ENCODE peak calls at places on chromosomes 5 and 9, in five cellular contexts. D is keratinocyte, V is IMR-90, R is neural progenitor cell, B is mammary epithelial cell. M is an unnamed sample.

GRCh38 chr9:124258765-124259272 is 1.1 kb downstream of the NEK6 start:
- DNase-seq in R (peak; percentile 61), B (peak; percentile 33), V (no peak), D (no peak), M (peak; percentile 52)

GRCh38 chr5:79070002-79070567 is 518 bp downstream of the BHMT2 start:
- DNase-seq in D (no peak), R (no peak), B (no peak), V (peak; percentile 26), M (peak; percentile 59)

GRCh38 chr9:106467113-106467846 is 395.7 kb upstream of the ZNF462 start:
- DNase-seq in B (no peak), V (no peak), D (no peak), R (peak; percentile 45), M (no peak)

GRCh38 chr9:6433405-6433804 is 20.4 kb downstream of the UHRF2 start:
- DNase-seq in R (no peak), V (peak; percentile 76), D (peak; percentile 28), B (peak; percentile 56), M (peak; percentile 72)

GRCh38 chr9:133967024-133967741 is 24.9 kb downstream of the VAV2 start:
- DNase-seq in B (peak; percentile 73), R (no peak), D (no peak), V (no peak), M (no peak)

GRCh38 chr9:117763314-117763713 is 59.1 kb downstream of the TLR4 start:
- DNase-seq in V (no peak), B (peak; percentile 63), D (no peak), R (no peak), M (peak; percentile 63)

GRCh38 chr5:80959768-80960442 is at the start of gene RASGRF2:
- DNase-seq in B (no peak), V (peak; percentile 44), D (no peak), R (peak; percentile 88), M (peak; percentile 43)

GRCh38 chr9:90641868-90642558 is 611 bp downstream of the DIRAS2 start:
- DNase-seq in R (peak; percentile 43), D (no peak), V (no peak), B (no peak), M (peak; percentile 1)

GRCh38 chr5:139759219-139759721 is 36.3 kb upstream of the PSD2 start:
- DNase-seq in B (no peak), V (no peak), R (no peak), D (no peak), M (no peak)

GRCh38 chr5:101271416-101271815 is 368.3 kb upstream of the ST8SIA4 start:
- DNase-seq in R (no peak), D (no peak), V (no peak), B (no peak), M (no peak)

GRCh38 chr9:14652729-14653377 is 40.4 kb downstream of the ZDHHC21 start:
- DNase-seq in R (peak; percentile 43), B (peak; percentile 3), V (peak; percentile 24), D (no peak), M (peak; percentile 27)

GRCh38 chr5:82446765-82447164 is 168.6 kb upstream of the RPS23 start:
- DNase-seq in B (no peak), V (no peak), D (no peak), R (no peak), M (no peak)

GRCh38 chr5:96079962-96080361 is 118.3 kb upstream of the ELL2 start:
- DNase-seq in V (no peak), B (no peak), D (no peak), R (no peak), M (no peak)

GRCh38 chr9:4750021-4750673 is 9.1 kb upstream of the AK3 start:
- DNase-seq in D (no peak), R (peak; percentile 55), B (peak; percentile 29), V (peak; percentile 61), M (peak; percentile 63)

GRCh38 chr5:109649371-109649770 is 40.4 kb upstream of the MAN2A1 start:
- DNase-seq in V (no peak), D (no peak), B (no peak), R (peak; percentile 19), M (no peak)

GRCh38 chr5:149358294-149358651 is 427 bp downstream of the PCYOX1L start:
- DNase-seq in R (no peak), V (no peak), B (no peak), D (no peak), M (peak; percentile 46)

GRCh38 chr9:132849168-132849831 is 28.8 kb downstream of the AK8 start:
- DNase-seq in B (no peak), R (no peak), D (no peak), V (no peak), M (no peak)

GRCh38 chr5:939368-939767 is 46.7 kb downstream of the TRIP13 start:
- DNase-seq in V (no peak), B (no peak), D (no peak), R (no peak), M (no peak)

GRCh38 chr5:154197801-154198461 is 7.4 kb downstream of the GALNT10 start:
- DNase-seq in V (peak; percentile 35), B (peak; percentile 99), D (peak; percentile 75), R (no peak), M (peak; percentile 57)

GRCh38 chr5:140611020-140611521 is 21.9 kb downstream of the CD14 start:
- DNase-seq in V (peak; percentile 20), R (no peak), B (no peak), D (no peak), M (no peak)

GRCh38 chr5:135877570-135878155 is 18.0 kb downstream of the IL9 start:
- DNase-seq in V (no peak), D (no peak), B (no peak), R (no peak), M (no peak)

GRCh38 chr5:178223828-178224335 is 8.7 kb downstream of the PHYKPL start:
- DNase-seq in V (no peak), B (no peak), R (peak; percentile 64), D (no peak), M (no peak)

GRCh38 chr9:68904454-68904853 is 109.5 kb downstream of the PRKACG start:
- DNase-seq in D (no peak), R (peak; percentile 57), V (no peak), B (no peak), M (no peak)

DNA sequence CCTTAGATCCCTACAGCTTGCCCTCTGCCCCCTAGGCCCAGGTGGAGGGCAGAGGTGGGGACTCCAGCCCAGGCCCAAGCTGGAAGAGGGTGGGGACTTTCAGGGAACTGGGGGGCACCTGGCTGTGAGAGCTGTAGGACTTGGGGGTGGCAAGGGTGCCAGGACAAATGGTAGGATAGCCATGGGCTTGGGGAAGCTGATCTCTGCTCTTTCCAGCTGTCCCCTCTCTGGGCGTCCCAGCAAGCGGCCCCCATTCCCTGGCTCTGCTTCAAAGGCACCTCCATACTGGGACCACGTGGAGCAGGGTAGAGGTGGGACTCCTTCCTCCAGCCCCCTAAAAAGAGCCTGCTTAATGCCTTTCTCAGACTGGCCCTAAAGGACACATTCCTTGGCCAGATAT is 385 bp downstream of the LTC4S start:
- DNase-seq in V (no peak), B (no peak), D (no peak), R (no peak), M (no peak)
- H3K4me2 ChIP-seq in V (no peak overlapping the region), B (no peak overlapping the region), D (no peak overlapping the region), R (no peak overlapping the region), M (peak overlapping the region; percentile 32)

DNA sequence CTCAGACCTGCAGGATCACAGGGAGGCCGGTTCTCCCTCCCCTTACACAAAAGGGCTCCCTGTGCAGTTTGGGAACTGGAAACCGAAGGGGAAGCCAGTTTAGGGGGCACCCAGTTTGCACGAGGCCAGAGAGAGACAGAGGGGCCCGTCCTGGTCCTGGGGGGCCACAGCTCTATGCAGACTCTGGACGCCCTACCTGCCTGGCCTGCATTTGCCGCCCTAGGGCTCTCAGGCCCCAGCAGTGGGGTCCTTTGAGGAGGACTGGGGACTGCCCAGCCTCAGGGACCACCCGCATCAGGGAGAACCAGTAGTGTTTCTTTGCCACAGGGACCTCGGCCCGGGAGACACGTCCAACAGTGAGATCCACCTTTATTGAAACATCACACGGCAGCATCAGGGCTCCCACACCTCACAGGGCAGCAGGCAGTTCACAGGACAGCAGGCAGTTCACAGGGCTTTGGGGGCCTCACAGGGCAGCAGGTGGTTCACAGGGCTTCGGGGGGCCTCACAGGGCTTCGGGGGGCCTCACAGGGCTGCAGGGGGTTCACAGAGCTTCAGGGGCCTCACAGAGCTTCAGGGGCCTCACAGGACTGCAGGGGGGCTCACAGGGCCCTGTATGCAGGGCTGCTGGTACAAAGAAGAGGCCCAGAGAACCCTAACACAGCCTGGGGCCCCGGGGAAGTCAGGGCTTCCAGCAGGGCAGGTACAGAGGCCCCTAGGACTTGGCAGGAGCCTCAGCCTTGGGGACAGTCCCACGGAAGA is 648 bp upstream of the NSMF start:
- DNase-seq in V (no peak), R (no peak), D (no peak), B (no peak), M (no peak)
- H3K4me1 ChIP-seq in V (peaks cover 18% of the 10 kb centered on the region), R (peaks cover 12% of the 10 kb centered on the region), D (peaks cover 10% of the 10 kb centered on the region), B (peaks cover 11% of the 10 kb centered on the region), M (no peaks in the 10 kb centered on the region)

DNA sequence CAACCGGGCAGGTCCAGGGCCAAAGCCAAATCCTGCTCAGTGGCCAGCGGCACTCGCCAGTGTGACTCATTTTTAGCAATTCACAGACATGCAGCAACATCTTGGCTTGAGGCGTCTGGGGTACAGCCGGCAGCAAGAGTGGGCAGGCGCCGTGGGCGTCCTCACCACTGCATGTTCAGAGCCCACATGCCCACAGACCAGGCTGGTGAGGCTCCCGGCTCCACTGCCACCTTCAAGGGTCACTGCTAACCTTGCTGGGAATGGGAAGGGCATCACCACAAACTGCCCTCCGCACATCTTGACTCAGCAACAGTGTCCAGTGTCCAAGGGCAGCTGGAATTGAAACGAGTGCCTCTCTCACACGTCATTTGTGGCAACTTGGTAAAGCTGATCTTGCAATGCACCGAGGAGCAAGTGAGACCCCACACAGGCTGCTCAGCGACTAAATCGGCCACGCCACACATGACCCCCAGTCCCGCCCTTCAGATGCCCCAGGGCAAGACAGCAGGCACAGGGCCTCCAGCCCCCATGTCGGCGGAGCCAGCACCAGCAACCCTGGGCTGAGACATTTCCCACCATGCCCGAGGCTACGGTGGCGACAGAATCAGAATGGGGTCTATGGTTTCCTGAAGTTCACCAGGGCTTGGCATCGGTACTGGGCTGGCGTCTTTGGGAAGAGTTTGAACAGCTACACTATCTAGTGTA is 140.3 kb downstream of the ROR2 start:
- DNase-seq in R (no peak), D (no peak), B (peak; percentile 38), V (peak; percentile 53), M (peak; percentile 89)
- H3K4me2 ChIP-seq in R (no peak overlapping the region), D (no peak overlapping the region), B (peak overlapping the region; percentile 8), V (no peak overlapping the region), M (peak overlapping the region; percentile 75)

DNA sequence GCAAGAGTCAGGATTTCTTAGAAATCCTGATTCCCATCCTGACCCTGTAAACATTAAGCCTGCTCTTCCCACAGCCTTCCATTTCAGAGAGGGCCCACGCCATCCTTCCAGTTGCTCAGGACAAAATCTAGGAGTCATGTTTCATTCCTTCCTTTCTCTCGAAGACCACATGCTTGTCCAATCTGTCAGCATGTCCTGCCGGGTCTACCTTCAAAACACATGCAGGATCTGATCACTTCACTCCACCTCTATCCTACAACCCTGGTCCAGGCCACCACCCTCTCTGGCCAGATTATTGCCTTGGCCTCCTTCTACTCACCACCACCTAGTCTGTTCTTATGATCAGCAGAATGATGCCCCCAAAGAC is 79.8 kb downstream of the C5orf15 start:
- DNase-seq in D (no peak), R (no peak), V (no peak), B (no peak), M (no peak)
- H3K4me1 ChIP-seq in D (no peaks in the 10 kb centered on the region), R (peaks cover 3% of the 10 kb centered on the region), V (no peaks in the 10 kb centered on the region), B (no peaks in the 10 kb centered on the region), M (no peaks in the 10 kb centered on the region)